ENCODE peak calls at places on chromosomes 11 and 22, in nine cellular contexts. S is right lobe of liver; R is sigmoid colon; K is fibroblast of the aortic adventitia; M is ovary; C is IMR-90; D is CD4-positive, alpha-beta T cell; N is esophagus squamous epithelium; X is PC-3. U is an unnamed sample.

GRCh38 chr11:37916331-37916730 is 1318.3 kb upstream of the RAG2 start:
- DNase-seq in K (peak; percentile 4), N (no peak), D (no peak), R (no peak), X (no peak), S (no peak), M (no peak), C (no peak), U (no peak)

GRCh38 chr11:108733479-108734116 is 68.7 kb downstream of the DDX10 start:
- DNase-seq in D (no peak), N (no peak), X (peak; percentile 45), M (no peak), C (peak; percentile 62), S (no peak), K (peak; percentile 45), R (no peak), U (no peak)

GRCh38 chr22:21816787-21817496 is 50.5 kb downstream of the MAPK1 start:
- DNase-seq in S (no peak), C (peak; percentile 95), M (no peak), K (peak; percentile 91), R (no peak), X (peak; percentile 84), D (peak; percentile 7), N (no peak), U (no peak)

GRCh38 chr22:21952586-21953571 is at the start of gene PPM1F:
- DNase-seq in M (peak; percentile 90), S (peak; percentile 92), K (peak; percentile 61), D (peak; percentile 91), R (peak; percentile 91), C (peak; percentile 55), N (peak; percentile 28), X (peak; percentile 76), U (peak; percentile 98)

GRCh38 chr11:70364745-70365535 is 33.4 kb upstream of the CTTN start:
- DNase-seq in X (no peak), R (no peak), S (no peak), M (no peak), N (no peak), D (peak; percentile 16), K (no peak), C (no peak), U (no peak)

GRCh38 chr22:24146791-24147353 is 34.4 kb upstream of the SUSD2 start:
- DNase-seq in D (no peak), X (no peak), N (no peak), K (peak; percentile 84), S (no peak), C (peak; percentile 92), M (peak; percentile 76), R (peak; percentile 84), U (no peak)

GRCh38 chr11:12832828-12833227 is 158.6 kb downstream of the TEAD1 start:
- DNase-seq in R (no peak), C (no peak), X (no peak), S (no peak), M (no peak), D (no peak), N (no peak), K (no peak), U (no peak)

GRCh38 chr11:61912991-61913698 is 4.2 kb downstream of the RAB3IL1 start:
- DNase-seq in M (peak; percentile 36), R (peak; percentile 58), S (peak; percentile 17), C (no peak), K (no peak), D (no peak), N (no peak), X (no peak), U (no peak)

GRCh38 chr11:128905345-128906184 is 14.4 kb downstream of the KCNJ5 start:
- DNase-seq in C (peak; percentile 26), K (no peak), D (peak; percentile 21), S (no peak), R (no peak), X (peak; percentile 77), M (peak; percentile 53), N (no peak), U (no peak)

GRCh38 chr11:1827095-1827797 is 7.5 kb upstream of the SYT8 start:
- DNase-seq in D (no peak), C (peak; percentile 65), S (no peak), N (no peak), M (no peak), K (peak; percentile 69), X (peak; percentile 90), R (peak; percentile 72), U (peak; percentile 68)

GRCh38 chr22:32355760-32356159 is 1.9 kb upstream of the RFPL3 start:
- DNase-seq in X (peak; percentile 37), C (no peak), R (no peak), D (no peak), N (no peak), M (no peak), K (no peak), S (no peak), U (no peak)

GRCh38 chr11:88208742-88209141 is 33.5 kb upstream of the RAB38 start:
- DNase-seq in S (no peak), X (no peak), C (no peak), K (peak; percentile 16), D (no peak), N (no peak), M (no peak), R (no peak), U (no peak)

GRCh38 chr22:49633010-49633324 is 194.7 kb downstream of the BRD1 start:
- DNase-seq in X (no peak), K (no peak), D (no peak), N (no peak), R (no peak), S (no peak), C (no peak), M (no peak), U (no peak)

GRCh38 chr22:49629586-49630447 is 197.9 kb downstream of the BRD1 start:
- DNase-seq in N (no peak), R (no peak), X (no peak), S (no peak), K (no peak), C (no peak), M (no peak), D (no peak), U (no peak)

GRCh38 chr22:49634006-49634772 is 193.5 kb downstream of the BRD1 start:
- DNase-seq in M (no peak), D (no peak), S (no peak), K (no peak), C (no peak), N (no peak), R (no peak), X (no peak), U (no peak)

GRCh38 chr22:49630448-49630946 is 197.2 kb downstream of the BRD1 start:
- DNase-seq in N (no peak), X (no peak), M (no peak), K (no peak), S (no peak), R (no peak), D (no peak), C (no peak), U (no peak)

GRCh38 chr22:49632199-49633009 is 195.3 kb downstream of the BRD1 start:
- DNase-seq in C (peak; percentile 28), D (no peak), S (peak; percentile 65), N (no peak), R (peak; percentile 76), M (peak; percentile 62), X (peak; percentile 73), K (peak; percentile 2), U (peak; percentile 87)
- TF ChIP-seq CTCF in C (peak; percentile 63), D (no peak), S (peak; percentile 88), N (peak; percentile 70), R (peak; percentile 19), M (peak; percentile 46), X (peak; percentile 87), K (peak; percentile 33), U (peak; percentile 85)

DNA sequence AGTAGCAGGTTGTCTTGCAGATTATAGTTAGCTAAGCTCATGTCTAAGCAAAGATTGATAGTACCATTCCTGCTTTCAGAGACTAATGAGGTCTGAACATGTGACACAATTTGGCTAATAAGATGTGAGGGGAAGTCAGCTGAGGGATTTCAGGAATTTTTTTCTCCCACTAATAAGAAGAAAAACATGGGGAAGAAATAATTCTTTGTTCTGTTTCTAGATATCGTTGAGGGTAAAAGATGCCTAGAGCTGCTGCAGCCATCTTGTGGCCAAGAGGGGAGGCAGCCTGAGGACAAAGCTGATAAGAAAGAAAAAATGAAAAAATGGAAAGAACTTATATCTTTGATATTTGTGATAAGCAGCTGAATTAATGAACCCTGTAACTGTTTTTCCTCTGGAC is 1334.4 kb downstream of the LRRC4C start:
- DNase-seq in N (no peak), C (no peak), M (no peak), S (no peak), K (no peak), R (no peak), D (no peak), X (peak; percentile 12), U (no peak)
- TF ChIP-seq CTCF in N (no peak), C (no peak), M (no peak), S (peak; percentile 20), K (no peak), R (no peak), D (no peak), X (peak; percentile 51), U (no peak)

DNA sequence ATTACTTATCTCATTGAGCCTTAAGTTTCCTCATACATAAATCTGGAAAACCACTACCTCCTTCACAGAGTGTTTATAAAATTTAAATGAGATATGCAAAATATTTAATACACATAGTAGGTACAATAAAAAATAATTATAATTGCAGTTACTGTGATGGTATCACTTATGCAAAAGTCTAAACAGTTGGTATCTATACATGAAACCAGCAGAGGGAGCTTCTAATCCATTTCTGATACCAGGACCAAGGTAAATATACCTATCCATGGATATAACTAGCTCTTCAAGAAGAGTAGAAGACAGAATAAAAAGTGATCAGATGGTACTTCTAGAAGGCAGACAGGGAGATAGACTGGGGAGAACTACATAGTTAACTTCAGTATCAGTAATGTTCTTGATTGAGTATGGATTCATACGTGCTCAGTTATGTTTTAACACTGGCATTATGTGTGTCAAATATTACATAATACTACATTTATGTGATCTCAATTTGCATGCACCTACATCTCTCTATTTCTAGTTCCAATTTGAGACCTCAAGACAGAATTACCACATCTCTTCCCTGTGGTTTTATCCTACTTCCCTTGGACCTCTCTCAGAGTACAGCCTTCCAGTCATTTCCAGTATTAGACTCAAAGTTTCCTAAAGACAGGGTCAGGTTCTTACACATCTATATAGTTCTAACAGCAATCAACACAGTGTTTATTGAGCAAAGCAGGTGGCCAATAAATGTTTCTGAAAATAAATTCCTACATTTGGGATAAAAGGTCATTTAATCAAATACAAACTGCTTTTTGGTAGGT is 13.7 kb upstream of the TSG101 start:
- DNase-seq in N (no peak), C (peak; percentile 25), R (no peak), S (no peak), M (no peak), D (no peak), K (peak; percentile 26), X (peak; percentile 57), U (no peak)
- TF ChIP-seq CTCF in N (peak; percentile 52), C (peak; percentile 46), R (no peak), S (peak; percentile 48), M (peak; percentile 17), D (peak; percentile 79), K (peak; percentile 29), X (peak; percentile 80), U (no peak)

DNA sequence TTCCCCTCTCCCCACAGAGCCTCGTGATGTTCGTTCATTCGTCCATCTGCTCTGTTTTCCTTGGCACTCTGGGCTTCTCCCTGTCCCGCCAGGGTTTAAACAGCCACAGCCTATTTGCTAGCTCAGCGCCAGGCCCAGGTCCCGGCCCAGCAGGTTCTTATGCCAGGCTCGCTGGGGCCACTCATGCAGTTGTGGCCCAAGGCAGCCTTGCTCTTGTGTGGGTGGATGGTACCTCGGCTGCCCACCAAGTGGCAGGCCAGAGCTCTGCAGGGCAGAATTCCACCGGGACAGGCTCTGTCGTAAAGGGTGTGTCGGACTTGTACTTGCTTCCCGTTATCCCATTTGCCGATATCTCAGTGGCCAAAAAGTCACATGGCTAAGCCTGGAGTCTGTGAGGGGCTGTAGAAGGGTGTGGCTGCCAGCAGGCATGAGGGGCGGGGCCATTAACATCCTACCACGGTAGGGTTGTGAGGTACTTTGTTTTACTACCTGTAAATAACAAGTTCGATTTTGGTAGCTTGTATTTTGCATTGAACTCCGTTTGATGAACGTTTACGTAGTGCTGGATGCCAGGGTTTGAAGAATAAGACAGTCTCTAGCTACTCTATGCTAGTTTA is 7.9 kb downstream of the FAM118A start:
- DNase-seq in R (peak; percentile 84), S (no peak), X (peak; percentile 9), D (no peak), C (peak; percentile 37), K (peak; percentile 85), N (no peak), M (no peak), U (no peak)
- TF ChIP-seq CTCF in R (peak; percentile 33), S (no peak), X (peak; percentile 30), D (no peak), C (peak; percentile 23), K (peak; percentile 55), N (peak; percentile 66), M (peak; percentile 49), U (no peak)